ENCODE peak calls at places on chromosomes 2 and 18, in four cellular contexts. V is H9, T is trophoblast cell, C is H1. X is an unnamed sample.

GRCh38 chr2:173851256-173851655 is 113.9 kb downstream of the SP3 start:
- DNase-seq in V (no peak), T (no peak), C (no peak), X (no peak)

GRCh38 chr2:231713738-231714638 is 5.7 kb downstream of the PTMA start:
- DNase-seq in V (peak; percentile 96), T (peak; percentile 98), C (peak; percentile 76), X (peak; percentile 82)

GRCh38 chr2:38978908-38979307 is 89.2 kb downstream of the ARHGEF33 start:
- DNase-seq in V (no peak), T (no peak), C (no peak), X (no peak)

GRCh38 chr2:216408426-216409315 is 3.6 kb upstream of the SMARCAL1 start:
- DNase-seq in V (peak; percentile 45), T (no peak), C (no peak), X (no peak)

GRCh38 chr2:102770506-102770905 is 8.7 kb downstream of the TMEM182 start:
- DNase-seq in V (no peak), T (no peak), C (no peak), X (no peak)

GRCh38 chr2:200156140-200156858 is 150.2 kb upstream of the SPATS2L start:
- DNase-seq in V (no peak), T (peak; percentile 63), C (no peak), X (no peak)

GRCh38 chr2:109256921-109257320 is 127.9 kb downstream of the SH3RF3 start:
- DNase-seq in V (peak; percentile 10), T (no peak), C (no peak), X (no peak)

GRCh38 chr2:96739051-96739632 is 722 bp downstream of the LMAN2L start:
- DNase-seq in V (no peak), T (peak; percentile 56), C (no peak), X (no peak)

GRCh38 chr2:8059255-8059654 is 622.6 kb upstream of the ID2 start:
- DNase-seq in V (no peak), T (no peak), C (no peak), X (no peak)

GRCh38 chr2:232949016-232949415 is 64.0 kb downstream of the NGEF start:
- DNase-seq in V (no peak), T (no peak), C (no peak), X (peak; percentile 30)

GRCh38 chr2:151043484-151043883 is 218.2 kb downstream of the RBM43 start:
- DNase-seq in V (no peak), T (no peak), C (no peak), X (no peak)

GRCh38 chr2:74552914-74553811 is 579 bp downstream of the LOXL3 start:
- DNase-seq in V (peak; percentile 65), T (no peak), C (no peak), X (peak; percentile 14)

GRCh38 chr2:168432565-168433186 is 23.4 kb upstream of the CERS6 start:
- DNase-seq in V (no peak), T (no peak), C (no peak), X (no peak)

GRCh38 chr2:37782721-37783438 is 111.4 kb upstream of the CDC42EP3 start:
- DNase-seq in V (no peak), T (no peak), C (no peak), X (no peak)

GRCh38 chr18:46313521-46313920 is 209.3 kb downstream of the HAUS1 start:
- DNase-seq in V (no peak), T (no peak), C (no peak), X (no peak)

GRCh38 chr18:78587096-78587495 is 392.5 kb upstream of the SALL3 start:
- DNase-seq in V (no peak), T (no peak), C (no peak), X (no peak)

GRCh38 chr2:148989882-148990493 is 48.5 kb upstream of the LYPD6B start:
- DNase-seq in V (peak; percentile 49), T (peak; percentile 79), C (no peak), X (peak; percentile 58)

GRCh38 chr2:6929196-6929874 is 12.1 kb downstream of the RNF144A start:
- DNase-seq in V (no peak), T (no peak), C (no peak), X (no peak)

GRCh38 chr2:219506153-219506801 is 7.6 kb downstream of the GMPPA start:
- DNase-seq in V (no peak), T (no peak), C (no peak), X (no peak)

GRCh38 chr2:159438284-159438683 is 151.8 kb upstream of the WDSUB1 start:
- DNase-seq in V (no peak), T (no peak), C (no peak), X (no peak)

GRCh38 chr2:171289938-171290480 is 129.3 kb upstream of the TLK1 start:
- DNase-seq in V (no peak), T (no peak), C (no peak), X (no peak)

GRCh38 chr2:6654279-6654678 is 211.4 kb downstream of the CMPK2 start:
- DNase-seq in V (no peak), T (peak; percentile 88), C (no peak), X (no peak)

GRCh38 chr2:42342061-42342794 is 18.8 kb downstream of the COX7A2L start:
- DNase-seq in V (peak; percentile 38), T (peak; percentile 99), C (peak; percentile 19), X (no peak)

GRCh38 chr2:113198790-113199612 is 25.2 kb downstream of the PSD4 start:
- DNase-seq in V (peak; percentile 89), T (peak; percentile 95), C (peak; percentile 54), X (peak; percentile 74)

GRCh38 chr2:1910021-1910420 is 165.7 kb upstream of the PXDN start:
- DNase-seq in V (no peak), T (no peak), C (no peak), X (no peak)

DNA sequence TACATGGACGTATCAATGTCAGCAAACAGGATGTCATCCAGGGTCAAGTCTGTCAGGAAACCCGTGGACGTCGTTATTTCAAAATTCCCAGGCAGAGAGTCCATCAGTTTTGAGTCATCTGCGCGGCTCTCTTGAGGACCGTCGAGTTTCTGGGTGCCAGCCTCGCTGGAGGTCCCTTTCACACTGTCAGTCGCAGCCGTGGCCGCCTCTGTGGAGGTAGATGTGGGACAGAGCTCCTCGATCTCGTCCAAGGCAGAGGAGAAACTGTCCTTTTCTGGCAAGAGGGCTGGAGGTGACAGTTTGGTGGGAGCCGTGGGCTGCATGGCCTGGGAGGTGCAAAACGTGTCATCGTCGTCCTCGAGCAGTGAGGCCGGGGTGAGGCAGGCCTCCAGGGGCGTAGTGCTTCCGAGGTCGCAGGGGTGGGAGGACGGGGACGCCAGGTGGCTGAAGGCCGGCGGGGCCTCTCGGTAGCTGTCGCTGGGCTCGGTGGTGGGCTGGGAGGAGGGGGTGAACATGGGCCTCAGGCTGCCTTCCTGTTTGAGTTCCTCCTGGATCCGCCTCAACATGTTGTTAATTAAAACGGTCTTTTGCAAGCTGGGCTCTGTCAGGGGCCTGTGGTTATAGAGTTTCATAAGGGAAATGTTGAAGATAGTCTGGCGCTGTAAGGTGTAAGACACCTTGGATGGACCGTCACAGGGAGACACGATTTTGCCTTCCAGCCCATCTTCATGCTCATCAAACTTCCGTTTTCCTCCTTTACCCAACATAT is 17.4 kb downstream of the SERTAD2 start:
- DNase-seq in V (no peak), T (no peak), C (no peak), X (no peak)
- H4K8ac ChIP-seq in V (no peak overlapping the region), T (no peak overlapping the region), C (no peak overlapping the region), X (no peak overlapping the region)

GRCh38 chr2:120748310-120748709 is 12.6 kb downstream of the GLI2 start:
- DNase-seq in V (no peak), T (no peak), C (no peak), X (no peak)
- H4K91ac ChIP-seq in V (no peak overlapping the region), T (no peak overlapping the region), C (no peak overlapping the region), X (no peak overlapping the region)

GRCh38 chr2:9174771-9175441 is 31.7 kb upstream of the ASAP2 start:
- DNase-seq in V (peak; percentile 61), T (peak; percentile 71), C (peak; percentile 17), X (no peak)
- H4K8ac ChIP-seq in V (no peak overlapping the region), T (no peak overlapping the region), C (no peak overlapping the region), X (no peak overlapping the region)

GRCh38 chr2:86562485-86562890 is 755 bp downstream of the CHMP3 start:
- DNase-seq in V (no peak), T (no peak), C (no peak), X (no peak)
- H4K91ac ChIP-seq in V (no peak overlapping the region), T (peak overlapping the region; percentile 80), C (no peak overlapping the region), X (no peak overlapping the region)

DNA sequence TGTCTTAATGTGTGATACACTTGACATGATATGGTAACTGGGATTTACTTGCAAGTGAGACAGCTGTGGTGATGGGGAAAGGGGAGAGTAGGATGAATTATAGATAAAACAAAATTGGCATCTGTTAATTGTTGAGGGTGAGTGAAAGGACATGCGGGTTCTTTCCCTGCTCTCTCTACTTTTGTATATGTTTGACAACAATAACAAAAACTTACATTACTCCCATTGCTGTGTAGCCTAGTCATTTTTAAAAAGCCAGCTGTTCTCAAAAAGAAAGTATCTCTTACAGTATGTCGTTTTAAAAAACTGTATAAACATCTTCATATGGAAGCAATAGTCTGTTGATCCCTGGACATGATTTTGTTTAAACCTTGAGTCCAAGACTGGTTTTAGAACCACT is 117.6 kb downstream of the MYO1B start:
- DNase-seq in V (no peak), T (peak; percentile 67), C (no peak), X (no peak)
- H4K8ac ChIP-seq in V (no peak overlapping the region), T (no peak overlapping the region), C (no peak overlapping the region), X (no peak overlapping the region)

X was measured in neuronal stem cell.